ENCODE peak calls at places on chromosomes 7 and 10, in ten cellular contexts. One of them, this sample, is unnamed. For H3K36me3, the result is how much of the 10 kb centered on the place peaks cover.

GRCh38 chr7:95321720-95322119 is 2.6 kb downstream of the PON1 start:
- DNase-seq in endodermal cell: no peak
- DNase-seq in ovary: no peak
- DNase-seq in sigmoid colon: no peak
- DNase-seq in heart right ventricle: no peak
- DNase-seq in CD4-positive, alpha-beta memory T cell: no peak
- DNase-seq in psoas muscle: no peak
- DNase-seq in CD8-positive, alpha-beta memory T cell: no peak
- DNase-seq in mammary epithelial cell: no peak
- DNase-seq in naive thymus-derived CD4-positive, alpha-beta T cell: no peak
- DNase-seq in this sample: no peak

GRCh38 chr7:155653773-155654172 is 9.3 kb downstream of the RBM33 start:
- DNase-seq in endodermal cell: no peak
- DNase-seq in naive thymus-derived CD4-positive, alpha-beta T cell: no peak
- DNase-seq in mammary epithelial cell: peak
- DNase-seq in psoas muscle: no peak
- DNase-seq in CD8-positive, alpha-beta memory T cell: no peak
- DNase-seq in sigmoid colon: no peak
- DNase-seq in CD4-positive, alpha-beta memory T cell: no peak
- DNase-seq in ovary: no peak
- DNase-seq in heart right ventricle: no peak
- DNase-seq in this sample: no peak

GRCh38 chr10:130715686-130716670 is 579.8 kb downstream of the GLRX3 start:
- DNase-seq in CD4-positive, alpha-beta memory T cell: no peak
- DNase-seq in heart right ventricle: no peak
- DNase-seq in ovary: no peak
- DNase-seq in CD8-positive, alpha-beta memory T cell: no peak
- DNase-seq in endodermal cell: no peak
- DNase-seq in naive thymus-derived CD4-positive, alpha-beta T cell: no peak
- DNase-seq in sigmoid colon: no peak
- DNase-seq in psoas muscle: no peak
- DNase-seq in mammary epithelial cell: no peak
- DNase-seq in this sample: no peak

GRCh38 chr7:47067215-47067614 is 514.7 kb downstream of the TNS3 start:
- DNase-seq in ovary: no peak
- DNase-seq in naive thymus-derived CD4-positive, alpha-beta T cell: no peak
- DNase-seq in psoas muscle: no peak
- DNase-seq in CD8-positive, alpha-beta memory T cell: no peak
- DNase-seq in sigmoid colon: no peak
- DNase-seq in heart right ventricle: no peak
- DNase-seq in mammary epithelial cell: no peak
- DNase-seq in CD4-positive, alpha-beta memory T cell: no peak
- DNase-seq in endodermal cell: no peak
- DNase-seq in this sample: no peak

GRCh38 chr7:116924741-116925140 is 28.6 kb upstream of the ST7 start:
- DNase-seq in CD4-positive, alpha-beta memory T cell: no peak
- DNase-seq in CD8-positive, alpha-beta memory T cell: no peak
- DNase-seq in naive thymus-derived CD4-positive, alpha-beta T cell: no peak
- DNase-seq in mammary epithelial cell: peak
- DNase-seq in sigmoid colon: no peak
- DNase-seq in psoas muscle: no peak
- DNase-seq in ovary: no peak
- DNase-seq in endodermal cell: no peak
- DNase-seq in heart right ventricle: no peak
- DNase-seq in this sample: no peak

GRCh38 chr10:108496131-108496530 is 1331.6 kb upstream of the SORCS1 start:
- DNase-seq in psoas muscle: no peak
- DNase-seq in ovary: no peak
- DNase-seq in mammary epithelial cell: no peak
- DNase-seq in CD4-positive, alpha-beta memory T cell: no peak
- DNase-seq in endodermal cell: no peak
- DNase-seq in naive thymus-derived CD4-positive, alpha-beta T cell: no peak
- DNase-seq in sigmoid colon: no peak
- DNase-seq in heart right ventricle: no peak
- DNase-seq in CD8-positive, alpha-beta memory T cell: no peak
- DNase-seq in this sample: no peak

GRCh38 chr10:3226960-3227724 is 54.6 kb upstream of the PITRM1 start:
- DNase-seq in CD4-positive, alpha-beta memory T cell: no peak
- DNase-seq in naive thymus-derived CD4-positive, alpha-beta T cell: no peak
- DNase-seq in mammary epithelial cell: peak
- DNase-seq in endodermal cell: no peak
- DNase-seq in psoas muscle: no peak
- DNase-seq in CD8-positive, alpha-beta memory T cell: no peak
- DNase-seq in heart right ventricle: no peak
- DNase-seq in sigmoid colon: no peak
- DNase-seq in ovary: no peak
- DNase-seq in this sample: no peak

GRCh38 chr7:30796105-30796869 is 25.1 kb downstream of the MINDY4 start:
- DNase-seq in mammary epithelial cell: peak
- DNase-seq in ovary: no peak
- DNase-seq in heart right ventricle: no peak
- DNase-seq in CD4-positive, alpha-beta memory T cell: no peak
- DNase-seq in psoas muscle: no peak
- DNase-seq in CD8-positive, alpha-beta memory T cell: no peak
- DNase-seq in naive thymus-derived CD4-positive, alpha-beta T cell: no peak
- DNase-seq in endodermal cell: no peak
- DNase-seq in sigmoid colon: no peak
- DNase-seq in this sample: no peak

GRCh38 chr7:2257046-2257551 is 15.1 kb downstream of the NUDT1 start:
- DNase-seq in endodermal cell: no peak
- DNase-seq in sigmoid colon: no peak
- DNase-seq in CD4-positive, alpha-beta memory T cell: no peak
- DNase-seq in heart right ventricle: no peak
- DNase-seq in ovary: no peak
- DNase-seq in psoas muscle: no peak
- DNase-seq in mammary epithelial cell: no peak
- DNase-seq in CD8-positive, alpha-beta memory T cell: no peak
- DNase-seq in naive thymus-derived CD4-positive, alpha-beta T cell: no peak
- DNase-seq in this sample: no peak

GRCh38 chr7:2256306-2257045 is 14.4 kb downstream of the NUDT1 start:
- DNase-seq in naive thymus-derived CD4-positive, alpha-beta T cell: no peak
- DNase-seq in sigmoid colon: no peak
- DNase-seq in CD8-positive, alpha-beta memory T cell: no peak
- DNase-seq in CD4-positive, alpha-beta memory T cell: no peak
- DNase-seq in heart right ventricle: no peak
- DNase-seq in mammary epithelial cell: no peak
- DNase-seq in ovary: no peak
- DNase-seq in endodermal cell: no peak
- DNase-seq in psoas muscle: no peak
- DNase-seq in this sample: no peak

GRCh38 chr7:2254429-2255144 is 12.6 kb downstream of the NUDT1 start:
- DNase-seq in sigmoid colon: no peak
- DNase-seq in heart right ventricle: no peak
- DNase-seq in ovary: no peak
- DNase-seq in CD4-positive, alpha-beta memory T cell: no peak
- DNase-seq in naive thymus-derived CD4-positive, alpha-beta T cell: no peak
- DNase-seq in CD8-positive, alpha-beta memory T cell: no peak
- DNase-seq in mammary epithelial cell: no peak
- DNase-seq in psoas muscle: no peak
- DNase-seq in endodermal cell: no peak
- DNase-seq in this sample: no peak

GRCh38 chr7:2253525-2254244 is 11.7 kb downstream of the NUDT1 start:
- DNase-seq in heart right ventricle: no peak
- DNase-seq in ovary: no peak
- DNase-seq in psoas muscle: no peak
- DNase-seq in naive thymus-derived CD4-positive, alpha-beta T cell: no peak
- DNase-seq in endodermal cell: no peak
- DNase-seq in sigmoid colon: no peak
- DNase-seq in CD8-positive, alpha-beta memory T cell: no peak
- DNase-seq in CD4-positive, alpha-beta memory T cell: no peak
- DNase-seq in mammary epithelial cell: no peak
- DNase-seq in this sample: no peak

GRCh38 chr7:2255145-2256139 is 13.4 kb downstream of the NUDT1 start:
- DNase-seq in sigmoid colon: no peak
- DNase-seq in naive thymus-derived CD4-positive, alpha-beta T cell: no peak
- DNase-seq in ovary: no peak
- DNase-seq in mammary epithelial cell: peak
- DNase-seq in CD8-positive, alpha-beta memory T cell: no peak
- DNase-seq in CD4-positive, alpha-beta memory T cell: no peak
- DNase-seq in psoas muscle: no peak
- DNase-seq in heart right ventricle: no peak
- DNase-seq in endodermal cell: no peak
- DNase-seq in this sample: no peak
- H3K27ac ChIP-seq in sigmoid colon: no peak
- H3K27ac ChIP-seq in naive thymus-derived CD4-positive, alpha-beta T cell: no peak
- H3K27ac ChIP-seq in ovary: no peak
- H3K27ac ChIP-seq in mammary epithelial cell: no peak
- H3K27ac ChIP-seq in CD8-positive, alpha-beta memory T cell: no peak
- H3K27ac ChIP-seq in CD4-positive, alpha-beta memory T cell: no peak
- H3K27ac ChIP-seq in psoas muscle: no peak
- H3K27ac ChIP-seq in heart right ventricle: no peak
- H3K27ac ChIP-seq in endodermal cell: no peak
- H3K27ac ChIP-seq in this sample: no peak

GRCh38 chr10:119451305-119451896 is 91.1 kb downstream of the RGS10 start:
- DNase-seq in psoas muscle: no peak
- DNase-seq in CD4-positive, alpha-beta memory T cell: no peak
- DNase-seq in heart right ventricle: no peak
- DNase-seq in ovary: no peak
- DNase-seq in endodermal cell: no peak
- DNase-seq in CD8-positive, alpha-beta memory T cell: no peak
- DNase-seq in naive thymus-derived CD4-positive, alpha-beta T cell: no peak
- DNase-seq in sigmoid colon: no peak
- DNase-seq in mammary epithelial cell: no peak
- DNase-seq in this sample: no peak

GRCh38 chr10:119448579-119449209 is 93.8 kb downstream of the RGS10 start:
- DNase-seq in ovary: no peak
- DNase-seq in psoas muscle: peak
- DNase-seq in naive thymus-derived CD4-positive, alpha-beta T cell: no peak
- DNase-seq in sigmoid colon: no peak
- DNase-seq in endodermal cell: no peak
- DNase-seq in CD8-positive, alpha-beta memory T cell: no peak
- DNase-seq in heart right ventricle: no peak
- DNase-seq in mammary epithelial cell: no peak
- DNase-seq in CD4-positive, alpha-beta memory T cell: no peak
- DNase-seq in this sample: no peak

GRCh38 chr10:119450606-119451304 is 91.8 kb downstream of the RGS10 start:
- DNase-seq in psoas muscle: no peak
- DNase-seq in heart right ventricle: no peak
- DNase-seq in ovary: no peak
- DNase-seq in endodermal cell: no peak
- DNase-seq in CD4-positive, alpha-beta memory T cell: no peak
- DNase-seq in mammary epithelial cell: no peak
- DNase-seq in sigmoid colon: no peak
- DNase-seq in CD8-positive, alpha-beta memory T cell: no peak
- DNase-seq in naive thymus-derived CD4-positive, alpha-beta T cell: no peak
- DNase-seq in this sample: no peak

GRCh38 chr10:119449210-119449584 is 93.3 kb downstream of the RGS10 start:
- DNase-seq in naive thymus-derived CD4-positive, alpha-beta T cell: no peak
- DNase-seq in mammary epithelial cell: no peak
- DNase-seq in psoas muscle: peak
- DNase-seq in CD8-positive, alpha-beta memory T cell: no peak
- DNase-seq in CD4-positive, alpha-beta memory T cell: no peak
- DNase-seq in ovary: no peak
- DNase-seq in endodermal cell: no peak
- DNase-seq in sigmoid colon: no peak
- DNase-seq in heart right ventricle: no peak
- DNase-seq in this sample: no peak

GRCh38 chr10:119449760-119450461 is 92.6 kb downstream of the RGS10 start:
- DNase-seq in endodermal cell: no peak
- DNase-seq in ovary: peak
- DNase-seq in mammary epithelial cell: peak
- DNase-seq in CD8-positive, alpha-beta memory T cell: no peak
- DNase-seq in CD4-positive, alpha-beta memory T cell: no peak
- DNase-seq in psoas muscle: peak
- DNase-seq in heart right ventricle: peak
- DNase-seq in sigmoid colon: peak
- DNase-seq in naive thymus-derived CD4-positive, alpha-beta T cell: no peak
- DNase-seq in this sample: no peak
- H3K36me3 ChIP-seq in endodermal cell: under half
- H3K36me3 ChIP-seq in ovary: under half
- H3K36me3 ChIP-seq in mammary epithelial cell: under half
- H3K36me3 ChIP-seq in CD8-positive, alpha-beta memory T cell: under half
- H3K36me3 ChIP-seq in CD4-positive, alpha-beta memory T cell: under half
- H3K36me3 ChIP-seq in psoas muscle: under half
- H3K36me3 ChIP-seq in heart right ventricle: under half
- H3K36me3 ChIP-seq in sigmoid colon: under half
- H3K36me3 ChIP-seq in naive thymus-derived CD4-positive, alpha-beta T cell: under half
- H3K36me3 ChIP-seq in this sample: under half

GRCh38 chr7:143882611-143883078 is 19.3 kb downstream of the TCAF1 start:
- DNase-seq in heart right ventricle: peak
- DNase-seq in mammary epithelial cell: peak
- DNase-seq in CD8-positive, alpha-beta memory T cell: no peak
- DNase-seq in naive thymus-derived CD4-positive, alpha-beta T cell: no peak
- DNase-seq in endodermal cell: peak
- DNase-seq in CD4-positive, alpha-beta memory T cell: no peak
- DNase-seq in psoas muscle: peak
- DNase-seq in sigmoid colon: peak
- DNase-seq in ovary: peak
- DNase-seq in this sample: no peak

GRCh38 chr7:143882020-143882610 is 19.9 kb downstream of the TCAF1 start:
- DNase-seq in sigmoid colon: peak
- DNase-seq in heart right ventricle: peak
- DNase-seq in endodermal cell: peak
- DNase-seq in naive thymus-derived CD4-positive, alpha-beta T cell: no peak
- DNase-seq in CD4-positive, alpha-beta memory T cell: no peak
- DNase-seq in psoas muscle: peak
- DNase-seq in mammary epithelial cell: no peak
- DNase-seq in ovary: peak
- DNase-seq in CD8-positive, alpha-beta memory T cell: no peak
- DNase-seq in this sample: no peak

GRCh38 chr7:143876218-143876617 is 25.8 kb downstream of the TCAF1 start:
- DNase-seq in naive thymus-derived CD4-positive, alpha-beta T cell: no peak
- DNase-seq in heart right ventricle: no peak
- DNase-seq in sigmoid colon: no peak
- DNase-seq in CD4-positive, alpha-beta memory T cell: no peak
- DNase-seq in CD8-positive, alpha-beta memory T cell: no peak
- DNase-seq in endodermal cell: peak
- DNase-seq in ovary: no peak
- DNase-seq in mammary epithelial cell: no peak
- DNase-seq in psoas muscle: peak
- DNase-seq in this sample: no peak

GRCh38 chr7:143877076-143877475 is 24.9 kb downstream of the TCAF1 start:
- DNase-seq in sigmoid colon: no peak
- DNase-seq in CD4-positive, alpha-beta memory T cell: no peak
- DNase-seq in psoas muscle: no peak
- DNase-seq in CD8-positive, alpha-beta memory T cell: no peak
- DNase-seq in heart right ventricle: no peak
- DNase-seq in naive thymus-derived CD4-positive, alpha-beta T cell: no peak
- DNase-seq in ovary: no peak
- DNase-seq in mammary epithelial cell: no peak
- DNase-seq in endodermal cell: no peak
- DNase-seq in this sample: no peak

DNA sequence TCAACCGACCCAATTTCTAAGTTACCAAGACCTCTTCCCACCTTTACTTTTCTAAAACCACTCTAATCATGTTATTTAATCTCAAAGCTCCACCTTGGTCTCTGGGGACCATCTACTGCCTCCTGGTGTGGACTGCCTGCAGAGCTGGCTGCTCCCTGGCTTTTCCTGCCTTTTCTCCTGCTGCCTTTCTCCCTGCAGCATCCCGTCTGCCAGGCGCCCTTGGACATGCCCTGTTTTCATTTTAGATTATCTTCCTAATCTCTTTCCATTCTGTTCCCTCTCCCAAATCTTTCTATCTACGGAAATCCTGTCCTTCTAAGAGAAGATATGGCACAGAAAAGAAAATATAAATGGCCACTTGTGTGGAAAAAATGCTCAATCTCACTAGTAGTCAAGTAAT is 23.1 kb downstream of the TCAF1 start:
- DNase-seq in psoas muscle: no peak
- DNase-seq in ovary: no peak
- DNase-seq in CD4-positive, alpha-beta memory T cell: no peak
- DNase-seq in mammary epithelial cell: no peak
- DNase-seq in heart right ventricle: no peak
- DNase-seq in endodermal cell: peak
- DNase-seq in naive thymus-derived CD4-positive, alpha-beta T cell: no peak
- DNase-seq in sigmoid colon: no peak
- DNase-seq in CD8-positive, alpha-beta memory T cell: no peak
- DNase-seq in this sample: no peak
- H3K27ac ChIP-seq in psoas muscle: no peak
- H3K27ac ChIP-seq in ovary: no peak
- H3K27ac ChIP-seq in CD4-positive, alpha-beta memory T cell: no peak
- H3K27ac ChIP-seq in mammary epithelial cell: no peak
- H3K27ac ChIP-seq in heart right ventricle: no peak
- H3K27ac ChIP-seq in endodermal cell: no peak
- H3K27ac ChIP-seq in naive thymus-derived CD4-positive, alpha-beta T cell: no peak
- H3K27ac ChIP-seq in sigmoid colon: no peak
- H3K27ac ChIP-seq in CD8-positive, alpha-beta memory T cell: no peak
- H3K27ac ChIP-seq in this sample: no peak

GRCh38 chr7:139080905-139081304 is 28.6 kb downstream of the ZC3HAV1 start:
- DNase-seq in psoas muscle: no peak
- DNase-seq in endodermal cell: no peak
- DNase-seq in ovary: no peak
- DNase-seq in mammary epithelial cell: no peak
- DNase-seq in naive thymus-derived CD4-positive, alpha-beta T cell: no peak
- DNase-seq in CD4-positive, alpha-beta memory T cell: no peak
- DNase-seq in sigmoid colon: no peak
- DNase-seq in heart right ventricle: no peak
- DNase-seq in CD8-positive, alpha-beta memory T cell: no peak
- DNase-seq in this sample: no peak
- H3K36me3 ChIP-seq in psoas muscle: half or more
- H3K36me3 ChIP-seq in endodermal cell: half or more
- H3K36me3 ChIP-seq in ovary: under half
- H3K36me3 ChIP-seq in mammary epithelial cell: under half
- H3K36me3 ChIP-seq in naive thymus-derived CD4-positive, alpha-beta T cell: half or more
- H3K36me3 ChIP-seq in CD4-positive, alpha-beta memory T cell: half or more
- H3K36me3 ChIP-seq in sigmoid colon: half or more
- H3K36me3 ChIP-seq in heart right ventricle: under half
- H3K36me3 ChIP-seq in CD8-positive, alpha-beta memory T cell: half or more
- H3K36me3 ChIP-seq in this sample: half or more